ENCODE peak calls at places on chromosomes 6 and 20, in seven cellular contexts. M is GM23338, O is HepG2, L is HCT116, Q is Panc1, B is suprapubic skin, S is stomach. G is an unnamed sample.

GRCh38 chr6:138571585-138572199 is 72.4 kb upstream of the NHSL1 start:
- DNase-seq in Q (no peak), M (no peak), O (no peak), S (no peak), B (no peak), L (no peak), G (no peak)

GRCh38 chr20:22905667-22906066 is 129.4 kb upstream of the SSTR4 start:
- DNase-seq in O (no peak), Q (no peak), S (no peak), L (no peak), M (no peak), B (no peak), G (no peak)

GRCh38 chr6:126188271-126188909 is 151.5 kb upstream of the CENPW start:
- DNase-seq in M (no peak), B (no peak), L (no peak), Q (no peak), O (peak), S (no peak), G (no peak)

GRCh38 chr6:14180609-14181008 is 63.0 kb downstream of the CD83 start:
- DNase-seq in Q (no peak), O (no peak), S (no peak), B (no peak), M (no peak), L (no peak), G (no peak)

GRCh38 chr20:17430515-17430914 is 100.7 kb downstream of the BFSP1 start:
- DNase-seq in O (no peak), B (no peak), S (no peak), Q (no peak), L (no peak), M (no peak), G (no peak)

GRCh38 chr6:131383421-131384411 is 189.3 kb upstream of the ARG1 start:
- DNase-seq in B (no peak), M (no peak), S (no peak), L (no peak), Q (no peak), O (no peak), G (no peak)

GRCh38 chr6:34834789-34835518 is 43.1 kb downstream of the BLTP3A start:
- DNase-seq in M (no peak), L (no peak), B (no peak), S (no peak), O (no peak), Q (no peak), G (no peak)

GRCh38 chr20:21512634-21513180 is 1.2 kb downstream of the NKX2-2 start:
- DNase-seq in Q (no peak), B (no peak), O (no peak), L (no peak), S (no peak), M (no peak), G (no peak)

GRCh38 chr20:31989030-31989645 is 21.1 kb upstream of the CCM2L start:
- DNase-seq in L (no peak), M (no peak), S (no peak), B (no peak), O (no peak), Q (no peak), G (no peak)

GRCh38 chr6:164693934-164694333 is 615.5 kb downstream of the C6orf118 start:
- DNase-seq in S (no peak), O (no peak), Q (no peak), L (no peak), B (no peak), M (peak), G (no peak)

GRCh38 chr6:123962508-123962907 is 158.8 kb downstream of the NKAIN2 start:
- DNase-seq in O (peak), B (no peak), L (no peak), Q (no peak), M (no peak), S (peak), G (peak)

GRCh38 chr20:6953611-6954010 is 186.1 kb downstream of the BMP2 start:
- DNase-seq in L (no peak), S (no peak), O (no peak), B (no peak), Q (no peak), M (no peak), G (no peak)

GRCh38 chr6:71642120-71642519 is 244.2 kb upstream of the RIMS1 start:
- DNase-seq in M (no peak), L (no peak), S (no peak), O (no peak), B (no peak), Q (no peak), G (no peak)

GRCh38 chr6:65259080-65259479 is 447.9 kb downstream of the EYS start:
- DNase-seq in Q (no peak), B (no peak), M (peak), L (no peak), O (peak), S (no peak), G (no peak)

GRCh38 chr20:41355192-41355591 is 11.4 kb downstream of the EMILIN3 start:
- DNase-seq in L (no peak), S (no peak), B (no peak), O (no peak), Q (no peak), M (no peak), G (no peak)

GRCh38 chr6:90216081-90216977 is 80.3 kb downstream of the BACH2 start:
- DNase-seq in L (no peak), B (no peak), O (peak), S (no peak), Q (no peak), M (peak), G (peak)

GRCh38 chr6:29941006-29941405 is 1.3 kb upstream of the HLA-A start:
- DNase-seq in S (no peak), L (no peak), M (no peak), Q (no peak), B (no peak), O (no peak), G (no peak)

GRCh38 chr6:144033816-144034540 is 25.9 kb upstream of the PLAGL1 start:
- DNase-seq in S (no peak), L (no peak), Q (no peak), O (no peak), B (no peak), M (no peak), G (no peak)

GRCh38 chr6:9875605-9876353 is 539.1 kb downstream of the TFAP2A start:
- DNase-seq in M (no peak), L (no peak), O (no peak), S (no peak), B (no peak), Q (no peak), G (no peak)

GRCh38 chr6:137830562-137830961 is 36.5 kb upstream of the TNFAIP3 start:
- DNase-seq in L (no peak), Q (no peak), M (no peak), S (no peak), O (no peak), B (no peak), G (no peak)

GRCh38 chr6:137260205-137260604 is 41.0 kb upstream of the IFNGR1 start:
- DNase-seq in B (no peak), L (no peak), M (no peak), O (no peak), S (no peak), Q (no peak), G (no peak)

GRCh38 chr6:35073766-35074471 is 67.2 kb downstream of the TCP11 start:
- DNase-seq in O (no peak), S (no peak), Q (no peak), L (no peak), M (no peak), B (no peak), G (no peak)

GRCh38 chr6:80527552-80528052 is 421.1 kb downstream of the BCKDHB start:
- DNase-seq in S (no peak), O (peak), L (no peak), Q (no peak), M (no peak), B (no peak), G (no peak)

GRCh38 chr6:2733736-2734480 is 16.8 kb downstream of the MYLK4 start:
- DNase-seq in M (peak), B (no peak), O (no peak), S (peak), Q (no peak), L (no peak), G (no peak)

GRCh38 chr6:2734517-2735076 is 16.1 kb downstream of the MYLK4 start:
- DNase-seq in M (peak), Q (no peak), B (no peak), S (no peak), O (no peak), L (no peak), G (no peak)

GRCh38 chr6:2731281-2731909 is 19.3 kb downstream of the MYLK4 start:
- DNase-seq in M (peak), Q (no peak), S (no peak), B (no peak), L (no peak), O (no peak), G (no peak)

GRCh38 chr6:2733324-2733723 is 17.4 kb downstream of the MYLK4 start:
- DNase-seq in O (no peak), M (no peak), S (peak), L (no peak), B (no peak), Q (no peak), G (peak)

GRCh38 chr6:2732503-2733089 is 18.1 kb downstream of the MYLK4 start:
- DNase-seq in L (no peak), Q (no peak), O (no peak), B (no peak), M (no peak), S (peak), G (no peak)
- TF ChIP-seq POLR2AphosphoS5 in L (no peak), Q (no peak), O (no peak), B (no peak), M (no peak), S (no peak), G (no peak)

DNA sequence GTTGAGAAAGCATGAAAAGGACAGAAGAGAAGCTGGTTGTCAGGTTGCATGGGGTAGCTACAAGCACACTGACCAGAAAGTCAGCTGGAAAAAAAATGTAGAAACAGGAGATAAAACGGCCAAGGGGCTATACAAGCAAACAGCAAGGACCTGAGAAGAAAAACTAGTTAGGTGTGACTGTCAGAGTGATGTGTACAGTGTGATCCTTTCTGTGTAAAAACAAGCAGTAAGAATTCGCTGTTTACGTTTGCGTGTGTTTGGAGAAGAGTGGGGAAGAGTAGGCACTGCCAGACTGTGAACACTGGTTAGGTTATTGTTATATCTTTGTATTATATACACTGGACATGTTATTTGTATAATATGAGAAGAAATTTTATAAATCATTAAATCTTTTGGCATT is 28.1 kb downstream of the PTPN1 start:
- DNase-seq in O (no peak), B (no peak), Q (no peak), L (no peak), S (no peak), M (no peak), G (no peak)
- TF ChIP-seq POLR2AphosphoS5 in O (no peak), B (no peak), Q (no peak), L (no peak), S (no peak), M (no peak), G (no peak)

DNA sequence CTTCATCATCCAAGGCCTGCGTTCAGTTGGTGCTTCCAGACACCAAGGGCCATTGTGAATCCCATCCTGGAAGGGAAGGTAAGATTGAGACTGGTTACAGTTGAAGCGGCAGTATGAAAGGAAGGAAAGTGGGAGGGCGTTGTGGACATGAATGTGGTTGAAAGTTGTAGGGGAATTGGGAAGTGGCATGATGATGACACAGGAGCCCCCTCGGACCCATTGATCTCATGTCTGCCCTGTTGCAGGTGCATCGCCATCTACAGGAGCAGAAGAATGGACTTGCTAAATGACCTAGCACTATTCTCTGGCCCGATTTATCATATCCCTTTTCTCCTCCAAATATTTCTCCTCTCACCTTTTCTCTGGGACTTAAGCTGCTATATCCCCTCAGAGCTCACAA is 5.5 kb downstream of the HLA-DQA1 start:
- DNase-seq in M (no peak), Q (no peak), S (no peak), B (no peak), L (no peak), O (no peak), G (no peak)
- TF ChIP-seq POLR2AphosphoS5 in M (no peak), Q (no peak), S (no peak), B (no peak), L (no peak), O (no peak), G (no peak)

GRCh38 chr6:69832558-69832957 is 33.8 kb upstream of the COL19A1 start:
- DNase-seq in S (no peak), B (no peak), M (no peak), O (no peak), Q (no peak), L (no peak), G (no peak)

DNA sequence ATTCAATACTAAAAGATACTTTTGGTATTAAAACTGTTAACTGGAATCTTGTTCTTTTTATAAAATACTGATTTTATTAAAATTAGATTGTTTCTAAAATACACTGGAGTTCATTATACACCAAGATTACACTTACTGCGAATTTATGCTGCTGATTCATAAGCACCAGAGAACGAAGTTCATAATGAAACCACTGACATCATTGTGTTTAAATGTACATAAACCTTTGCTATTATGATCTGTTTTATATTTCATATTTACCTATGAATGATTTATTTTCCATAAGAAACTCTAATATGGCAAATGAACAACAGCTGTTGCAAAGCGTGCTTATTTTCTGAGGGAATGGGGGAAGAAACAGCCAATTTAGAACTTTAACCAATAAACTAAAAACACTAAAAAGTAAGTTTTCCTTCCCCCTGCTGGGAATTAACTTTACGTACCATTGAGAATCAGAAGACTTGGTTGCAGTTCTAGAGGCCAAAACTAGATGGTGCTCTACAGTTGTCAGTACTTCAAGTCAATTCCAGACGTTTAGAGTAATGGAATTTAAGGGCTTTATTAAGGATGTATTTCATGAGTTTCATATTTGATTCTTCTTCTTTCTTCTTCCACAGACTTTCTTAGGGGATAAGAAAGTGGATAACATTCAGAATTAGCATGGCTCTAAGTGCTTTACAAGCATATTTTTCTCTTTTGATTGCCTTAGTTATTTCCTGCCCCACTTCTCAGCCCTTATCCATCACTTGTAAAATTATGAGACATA is 30.8 kb upstream of the COL19A1 start:
- DNase-seq in S (no peak), M (peak), Q (peak), L (peak), B (no peak), O (peak), G (no peak)
- TF ChIP-seq POLR2AphosphoS5 in S (no peak), M (no peak), Q (no peak), L (no peak), B (no peak), O (no peak), G (no peak)

DNA sequence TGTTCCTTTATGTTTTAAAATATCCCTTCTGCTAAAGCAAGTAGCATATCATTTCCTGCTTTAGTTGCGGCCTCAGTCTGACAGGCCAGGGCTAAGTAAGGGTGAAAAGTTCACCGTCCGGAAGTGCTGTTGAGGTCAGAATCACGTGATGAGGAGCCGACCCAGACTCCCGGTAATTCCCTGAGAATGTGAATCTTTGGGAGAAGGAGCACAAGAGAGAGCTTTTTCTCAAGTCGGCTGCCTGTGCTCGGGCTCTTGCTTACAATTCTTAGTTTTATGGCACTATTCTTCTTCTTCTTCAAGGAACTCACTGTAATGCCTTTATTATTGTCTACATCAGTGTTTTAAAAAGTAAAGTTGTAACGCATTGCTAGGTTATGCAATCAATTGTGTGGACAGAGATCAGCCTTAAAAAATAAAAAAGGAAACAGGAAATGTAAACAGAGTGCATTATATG is 309.3 kb downstream of the PRL start:
- DNase-seq in B (no peak), M (peak), Q (no peak), O (peak), L (peak), S (peak), G (peak)
- TF ChIP-seq POLR2AphosphoS5 in B (no peak), M (no peak), Q (no peak), O (no peak), L (peak), S (peak), G (peak)

GRCh38 chr20:33674294-33675126 is at the start of gene NECAB3:
- DNase-seq in B (peak), O (peak), S (peak), L (no peak), Q (no peak), M (peak), G (peak)

GRCh38 chr20:33677991-33678431 is 3.8 kb upstream of the NECAB3 start:
- DNase-seq in M (no peak), B (no peak), L (no peak), S (no peak), O (no peak), Q (no peak), G (no peak)

GRCh38 chr20:33676652-33677645 is 2.7 kb upstream of the NECAB3 start:
- DNase-seq in O (no peak), M (no peak), S (no peak), L (no peak), Q (no peak), B (no peak), G (no peak)

GRCh38 chr20:33675127-33675954 is 1.1 kb upstream of the NECAB3 start:
- DNase-seq in L (no peak), S (no peak), B (no peak), O (no peak), M (no peak), Q (no peak), G (no peak)

DNA sequence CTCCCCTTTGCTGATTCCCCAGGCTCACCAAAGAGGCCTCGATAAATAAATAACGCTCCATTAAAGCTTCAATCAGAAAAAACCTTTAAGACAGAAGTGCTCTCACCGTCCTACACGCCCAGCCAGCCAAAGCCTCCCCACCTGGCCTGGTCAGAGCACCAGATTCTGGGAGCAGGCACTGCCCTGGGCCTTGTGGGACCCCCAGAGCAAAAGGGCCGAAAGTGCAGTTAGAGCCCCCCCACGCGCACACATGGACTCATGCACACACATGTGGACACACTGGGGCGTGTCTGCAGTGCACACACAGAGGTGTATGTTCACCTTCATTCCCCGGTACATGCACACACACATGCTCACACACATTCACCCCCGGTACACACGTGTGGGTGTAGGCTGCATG is 1.9 kb upstream of the NECAB3 start:
- DNase-seq in M (no peak), S (no peak), O (no peak), L (no peak), Q (no peak), B (no peak), G (no peak)
- TF ChIP-seq POLR2AphosphoS5 in M (no peak), S (no peak), O (no peak), L (no peak), Q (no peak), B (no peak), G (no peak)

G was measured in transverse colon.